ENCODE peak calls at places on chromosomes 4 and X, in six cellular contexts. J is fibroblast of lung; M is Caco-2; K is vagina; H is CD4-positive, alpha-beta memory T cell; S is naive thymus-derived CD4-positive, alpha-beta T cell. D is an unnamed sample. For H3K36me3 and H3K9me3, the result is how much of the 10 kb centered on the place peaks cover.

GRCh38 chr4:79253930-79254329 is 71.9 kb downstream of the NAA11 start:
- DNase-seq in M (no peak), H (no peak), K (no peak), S (no peak), J (no peak), D (no peak)

GRCh38 chr4:45550766-45551366 is 573.0 kb downstream of the GABRG1 start:
- DNase-seq in M (no peak), J (no peak), K (no peak), S (no peak), H (no peak), D (no peak)

GRCh38 chr4:14908635-14909034 is 93.6 kb upstream of the CPEB2 start:
- DNase-seq in K (no peak), S (no peak), J (peak), M (no peak), H (no peak), D (no peak)

GRCh38 chrX:111283446-111283845 is 13.2 kb upstream of the CAPN6 start:
- DNase-seq in J (no peak), H (no peak), M (no peak), S (no peak), K (no peak), D (no peak)

GRCh38 chr4:39526810-39527295 is 386 bp downstream of the UGDH start:
- DNase-seq in J (peak), S (no peak), K (no peak), H (no peak), M (no peak), D (no peak)

GRCh38 chrX:81120936-81121351 is 80.8 kb downstream of the HMGN5 start:
- DNase-seq in J (peak), K (no peak), M (peak), S (no peak), H (peak), D (peak)

GRCh38 chr4:53151489-53151788 is 214.4 kb downstream of the SCFD2 start:
- DNase-seq in H (no peak), J (no peak), S (no peak), K (no peak), M (no peak), D (no peak)

GRCh38 chr4:21649691-21650090 is 298.9 kb downstream of the KCNIP4 start:
- DNase-seq in H (no peak), J (peak), M (no peak), K (no peak), S (no peak), D (no peak)

GRCh38 chr4:174626310-174627022 is 104.2 kb upstream of the HPGD start:
- DNase-seq in J (no peak), S (no peak), M (no peak), H (no peak), K (no peak), D (no peak)

GRCh38 chr4:101071241-101071640 is 276.1 kb downstream of the PPP3CA start:
- DNase-seq in J (peak), H (no peak), K (no peak), S (no peak), M (no peak), D (no peak)
- H3K4me3 ChIP-seq in J (no peak), H (no peak), K (no peak), S (no peak), M (no peak), D (no peak)

GRCh38 chr4:77158487-77158861 is 1.5 kb downstream of the CCNG2 start:
- DNase-seq in H (peak), J (peak), S (no peak), M (no peak), K (no peak), D (no peak)

GRCh38 chr4:77159798-77160197 is 2.8 kb downstream of the CCNG2 start:
- DNase-seq in S (no peak), K (no peak), M (no peak), J (no peak), H (no peak), D (no peak)

GRCh38 chr4:77167173-77167572 is 10.2 kb downstream of the CCNG2 start:
- DNase-seq in M (no peak), K (no peak), H (no peak), J (no peak), S (no peak), D (no peak)

GRCh38 chr4:77167866-77168265 is 10.9 kb downstream of the CCNG2 start:
- DNase-seq in S (no peak), K (no peak), H (no peak), M (no peak), J (no peak), D (no peak)

GRCh38 chr4:77163636-77164035 is 6.6 kb downstream of the CCNG2 start:
- DNase-seq in H (no peak), J (peak), M (no peak), K (no peak), S (no peak), D (no peak)
- H3K36me3 ChIP-seq in H (under half), J (under half), M (under half), K (half or more), S (under half), D (under half)

DNA sequence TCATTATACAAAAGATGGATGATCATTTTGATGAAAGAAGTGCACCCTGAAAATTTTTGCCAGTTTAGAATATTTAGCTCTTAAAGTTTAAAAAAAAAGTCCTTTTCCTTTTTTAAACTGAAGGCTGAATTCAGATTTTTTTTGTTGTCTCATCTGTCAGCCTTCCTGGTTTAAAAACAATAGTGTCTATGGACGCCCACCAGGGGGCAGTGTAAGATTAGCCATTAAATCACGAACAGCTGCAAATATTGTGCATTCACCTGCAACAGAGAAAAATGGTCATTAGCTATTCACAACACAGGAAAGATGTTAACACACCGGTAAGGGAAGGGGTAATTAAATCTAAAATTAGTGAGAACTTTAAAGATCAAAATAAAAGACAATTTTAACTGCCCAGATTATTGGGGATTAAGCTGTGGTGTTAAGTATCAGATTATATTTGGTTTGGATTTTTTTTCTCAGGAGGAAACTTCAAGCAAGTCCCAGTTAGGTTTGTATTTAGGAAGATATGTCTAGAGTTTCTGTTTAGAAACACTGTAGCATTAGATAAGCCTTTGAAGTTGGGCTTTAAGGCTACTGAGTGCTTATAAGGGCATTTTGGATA is 4.4 kb upstream of the CXorf38 start:
- DNase-seq in S (peak), K (no peak), J (peak), M (peak), H (peak), D (no peak)
- H3K9me3 ChIP-seq in S (under half), K (under half), J (under half), M (under half), H (under half), D (under half)

GRCh38 chrX:155612312-155613224 is at the start of gene TMLHE:
- DNase-seq in S (peak), M (peak), K (no peak), J (peak), H (peak), D (peak)
- H3K4me3 ChIP-seq in S (peak), M (peak), K (peak), J (peak), H (peak), D (peak)

DNA sequence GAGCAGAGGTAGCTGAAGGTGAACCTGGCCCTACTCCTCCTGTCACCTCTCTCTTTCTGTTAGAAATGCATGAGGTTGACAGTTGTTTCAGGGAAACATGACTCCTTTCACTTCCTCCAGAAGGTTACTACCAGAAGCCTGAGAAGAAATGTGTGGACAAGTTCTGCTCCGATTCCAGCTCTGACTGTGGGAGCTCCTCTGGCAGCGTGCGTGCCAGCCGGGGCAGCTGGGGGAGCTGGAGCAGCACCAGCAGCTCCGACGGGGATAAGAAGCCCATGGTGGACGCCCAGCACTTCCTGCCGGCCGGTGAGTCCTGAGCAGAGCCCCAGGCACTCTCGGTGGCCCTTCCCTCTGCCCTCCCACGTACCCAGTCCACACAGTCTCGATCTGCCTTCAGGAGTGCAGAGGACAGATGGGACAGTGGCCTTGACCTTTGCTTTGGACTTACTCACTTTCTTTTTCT is 61.3 kb upstream of the TLR2 start:
- DNase-seq in M (no peak), H (no peak), J (no peak), S (no peak), K (no peak), D (no peak)
- H3K36me3 ChIP-seq in M (under half), H (half or more), J (under half), S (half or more), K (under half), D (under half)